ENCODE peak calls at places on chromosome 22, in eight cellular contexts. P is DMS153; T is T1000; H is lung; K is stimulated activated CD4-positive, alpha-beta T cell treated with anti-CD3 and anti-CD28 coated beads, Interleukin-4, amount 100 ng/mL, for 1 hour; I is CD4-positive, alpha-beta T cell; O is AG20443; N is sciatic nerve. R is an unnamed sample.

GRCh38 chr22:31637938-31638618 is 23.9 kb downstream of the PISD start:
- DNase-seq in P (no peak), T (no peak), H (peak; percentile 61), K (no peak), I (no peak), O (peak; percentile 16), N (no peak), R (no peak)

GRCh38 chr22:45709004-45709739 is 37.5 kb downstream of the ATXN10 start:
- DNase-seq in P (peak; percentile 1), T (peak; percentile 50), H (no peak), K (no peak), I (no peak), O (peak; percentile 70), N (no peak), R (no peak)

GRCh38 chr22:26226538-26227297 is 57.5 kb downstream of the SEZ6L start:
- DNase-seq in P (no peak), T (no peak), H (no peak), K (no peak), I (no peak), O (no peak), N (no peak), R (no peak)

GRCh38 chr22:42805998-42806481 is 51.0 kb downstream of the ARFGAP3 start:
- DNase-seq in P (peak; percentile 22), T (no peak), H (peak; percentile 27), K (no peak), I (no peak), O (no peak), N (peak; percentile 41), R (no peak)

GRCh38 chr22:20084547-20085413 is 4.7 kb downstream of the DGCR8 start:
- DNase-seq in P (no peak), T (no peak), H (no peak), K (peak; percentile 31), I (no peak), O (no peak), N (no peak), R (no peak)

GRCh38 chr22:26588749-26589366 is 1.1 kb downstream of the TPST2 start:
- DNase-seq in P (no peak), T (no peak), H (no peak), K (no peak), I (no peak), O (no peak), N (no peak), R (no peak)

GRCh38 chr22:35914665-35915476 is 113.8 kb downstream of the RBFOX2 start:
- DNase-seq in P (peak; percentile 82), T (peak; percentile 33), H (peak; percentile 84), K (no peak), I (no peak), O (peak; percentile 85), N (no peak), R (peak; percentile 74)

GRCh38 chr22:35349704-35350538 is 31.0 kb upstream of the HMOX1 start:
- DNase-seq in P (peak; percentile 57), T (no peak), H (no peak), K (no peak), I (no peak), O (peak; percentile 52), N (no peak), R (peak; percentile 41)

GRCh38 chr22:33271390-33272161 is 213.4 kb upstream of the SYN3 start:
- DNase-seq in P (no peak), T (no peak), H (no peak), K (no peak), I (no peak), O (peak; percentile 41), N (peak; percentile 68), R (no peak)

GRCh38 chr22:49040754-49041467 is 786.8 kb downstream of the BRD1 start:
- DNase-seq in P (no peak), T (no peak), H (no peak), K (no peak), I (no peak), O (no peak), N (no peak), R (no peak)

GRCh38 chr22:22855617-22856308 is 31.9 kb upstream of the IGLL5 start:
- DNase-seq in P (no peak), T (no peak), H (no peak), K (peak; percentile 27), I (no peak), O (peak; percentile 52), N (no peak), R (no peak)

GRCh38 chr22:19019679-19020032 is 83.6 kb upstream of the PRODH start:
- DNase-seq in P (no peak), T (no peak), H (no peak), K (no peak), I (no peak), O (no peak), N (no peak), R (no peak)

R was measured in skeletal muscle cell.